ENCODE peak calls at places on chromosome 18, in five cellular contexts. X, D, H, B and I are unnamed samples.

GRCh38 chr18:58497845-58498244 is 131.0 kb downstream of the ALPK2 start:
- DNase-seq in B (no peak), H (no peak), D (no peak), X (no peak), I (no peak)

GRCh38 chr18:63421514-63421913 is 762 bp downstream of the VPS4B start:
- DNase-seq in B (no peak), X (no peak), H (no peak), D (no peak), I (no peak)

GRCh38 chr18:75471850-75472249 is 44.3 kb upstream of the SMIM21 start:
- DNase-seq in B (no peak), X (no peak), H (no peak), D (no peak), I (no peak)

GRCh38 chr18:45967007-45967706 is at the start of gene EPG5:
- DNase-seq in D (peak), B (peak), X (peak), H (peak), I (peak)

GRCh38 chr18:25544872-25545271 is 192.9 kb upstream of the ZNF521 start:
- DNase-seq in B (no peak), H (no peak), X (no peak), D (no peak), I (no peak)

GRCh38 chr18:27227721-27228120 is 42.6 kb upstream of the CHST9 start:
- DNase-seq in H (no peak), X (no peak), D (no peak), B (no peak), I (no peak)

GRCh38 chr18:56890632-56891031 is 239.5 kb downstream of the WDR7 start:
- DNase-seq in H (no peak), B (no peak), D (peak), X (no peak), I (peak)

GRCh38 chr18:48832961-48833700 is 117.6 kb downstream of the SMAD7 start:
- DNase-seq in X (no peak), B (no peak), D (no peak), H (peak), I (peak)

GRCh38 chr18:57737661-57738060 is 65.5 kb downstream of the ATP8B1 start:
- DNase-seq in X (no peak), D (peak), B (no peak), H (no peak), I (peak)

GRCh38 chr18:35408843-35409261 is 31.7 kb upstream of the ZNF396 start:
- DNase-seq in X (no peak), D (peak), H (no peak), B (no peak), I (no peak)

GRCh38 chr18:36454258-36454657 is 156.7 kb downstream of the FHOD3 start:
- DNase-seq in D (no peak), B (no peak), X (no peak), H (no peak), I (no peak)

GRCh38 chr18:59639821-59640220 is 57.4 kb downstream of the CCBE1 start:
- DNase-seq in B (no peak), H (no peak), X (no peak), D (no peak), I (no peak)

GRCh38 chr18:39486268-39486667 is 1920.7 kb upstream of the CELF4 start:
- DNase-seq in D (no peak), B (no peak), X (no peak), H (peak), I (no peak)

GRCh38 chr18:39481281-39481680 is 1915.7 kb upstream of the CELF4 start:
- DNase-seq in B (no peak), H (no peak), D (no peak), X (no peak), I (no peak)

GRCh38 chr18:39485696-39486095 is 1920.1 kb upstream of the CELF4 start:
- DNase-seq in B (no peak), X (peak), D (no peak), H (no peak), I (no peak)

GRCh38 chr18:39480494-39481245 is 1915.1 kb upstream of the CELF4 start:
- DNase-seq in H (no peak), X (no peak), B (no peak), D (no peak), I (no peak)
- TF ChIP-seq USF2 in H (no peak), X (no peak), B (no peak), D (no peak), I (no peak)

GRCh38 chr18:10030816-10031541 is 117.2 kb downstream of the VAPA start:
- DNase-seq in D (no peak), X (peak), B (no peak), H (no peak), I (no peak)
- TF ChIP-seq USF2 in D (no peak), X (no peak), B (no peak), H (no peak), I (no peak)

GRCh38 chr18:69408522-69408921 is 7.8 kb downstream of the DOK6 start:
- DNase-seq in B (no peak), X (no peak), D (no peak), H (no peak), I (no peak)
- TF ChIP-seq USF2 in B (no peak), X (no peak), D (no peak), H (no peak), I (no peak)

GRCh38 chr18:12639990-12640880 is 17.7 kb downstream of the SPIRE1 start:
- DNase-seq in D (peak), H (no peak), X (no peak), B (no peak), I (peak)
- TF ChIP-seq USF2 in D (no peak), H (no peak), X (no peak), B (no peak), I (no peak)